ENCODE peak calls at places on chromosomes 11 and 22, in ten cellular contexts. One of them, this sample, is unnamed.

GRCh38 chr22:41239443-41240128 is 1.1 kb downstream of the CHADL start:
- DNase-seq in heart left ventricle: no peak
- DNase-seq in nephron progenitor cell: no peak
- DNase-seq in transverse colon: no peak
- DNase-seq in right atrium auricular region: no peak
- DNase-seq in activated CD8-positive, alpha-beta T cell treated with anti-CD3 and anti-CD28 coated beads for 36 hours: no peak
- DNase-seq in IMR-90: no peak
- DNase-seq in A549: no peak
- DNase-seq in kidney: no peak
- DNase-seq in neural progenitor cell: no peak
- DNase-seq in this sample: no peak

GRCh38 chr11:16081756-16082531 is 274.4 kb downstream of the SOX6 start:
- DNase-seq in heart left ventricle: peak; percentile 9
- DNase-seq in nephron progenitor cell: no peak
- DNase-seq in transverse colon: no peak
- DNase-seq in right atrium auricular region: no peak
- DNase-seq in activated CD8-positive, alpha-beta T cell treated with anti-CD3 and anti-CD28 coated beads for 36 hours: no peak
- DNase-seq in IMR-90: no peak
- DNase-seq in A549: no peak
- DNase-seq in kidney: no peak
- DNase-seq in neural progenitor cell: peak; percentile 55
- DNase-seq in this sample: no peak

GRCh38 chr11:29159552-29160465 is 857.0 kb downstream of the KCNA4 start:
- DNase-seq in heart left ventricle: no peak
- DNase-seq in nephron progenitor cell: peak; percentile 50
- DNase-seq in transverse colon: peak; percentile 31
- DNase-seq in right atrium auricular region: no peak
- DNase-seq in activated CD8-positive, alpha-beta T cell treated with anti-CD3 and anti-CD28 coated beads for 36 hours: peak; percentile 2
- DNase-seq in IMR-90: peak; percentile 90
- DNase-seq in A549: peak; percentile 28
- DNase-seq in kidney: no peak
- DNase-seq in neural progenitor cell: peak; percentile 82
- DNase-seq in this sample: no peak

GRCh38 chr11:32395127-32395526 is 40.2 kb downstream of the WT1 start:
- DNase-seq in heart left ventricle: no peak
- DNase-seq in nephron progenitor cell: no peak
- DNase-seq in transverse colon: no peak
- DNase-seq in right atrium auricular region: no peak
- DNase-seq in activated CD8-positive, alpha-beta T cell treated with anti-CD3 and anti-CD28 coated beads for 36 hours: no peak
- DNase-seq in IMR-90: no peak
- DNase-seq in A549: no peak
- DNase-seq in kidney: no peak
- DNase-seq in neural progenitor cell: no peak
- DNase-seq in this sample: no peak

GRCh38 chr22:16824718-16825687 is at the start of gene XKR3:
- DNase-seq in heart left ventricle: no peak
- DNase-seq in nephron progenitor cell: no peak
- DNase-seq in transverse colon: no peak
- DNase-seq in right atrium auricular region: no peak
- DNase-seq in activated CD8-positive, alpha-beta T cell treated with anti-CD3 and anti-CD28 coated beads for 36 hours: peak; percentile 29
- DNase-seq in IMR-90: no peak
- DNase-seq in A549: no peak
- DNase-seq in kidney: no peak
- DNase-seq in neural progenitor cell: no peak
- DNase-seq in this sample: no peak

GRCh38 chr22:46688949-46689348 is 49.1 kb downstream of the CERK start:
- DNase-seq in heart left ventricle: peak; percentile 79
- DNase-seq in nephron progenitor cell: no peak
- DNase-seq in transverse colon: peak; percentile 77
- DNase-seq in right atrium auricular region: no peak
- DNase-seq in activated CD8-positive, alpha-beta T cell treated with anti-CD3 and anti-CD28 coated beads for 36 hours: no peak
- DNase-seq in IMR-90: no peak
- DNase-seq in A549: no peak
- DNase-seq in kidney: no peak
- DNase-seq in neural progenitor cell: no peak
- DNase-seq in this sample: no peak

GRCh38 chr11:355581-356458 is 13.5 kb upstream of the B4GALNT4 start:
- DNase-seq in heart left ventricle: peak; percentile 97
- DNase-seq in nephron progenitor cell: peak; percentile 92
- DNase-seq in transverse colon: peak; percentile 95
- DNase-seq in right atrium auricular region: peak; percentile 95
- DNase-seq in activated CD8-positive, alpha-beta T cell treated with anti-CD3 and anti-CD28 coated beads for 36 hours: peak; percentile 91
- DNase-seq in IMR-90: peak; percentile 94
- DNase-seq in A549: peak; percentile 84
- DNase-seq in kidney: peak; percentile 99
- DNase-seq in neural progenitor cell: peak; percentile 93
- DNase-seq in this sample: no peak

GRCh38 chr22:46055176-46055850 is 78.4 kb upstream of the WNT7B start:
- DNase-seq in heart left ventricle: no peak
- DNase-seq in nephron progenitor cell: no peak
- DNase-seq in transverse colon: peak; percentile 79
- DNase-seq in right atrium auricular region: no peak
- DNase-seq in activated CD8-positive, alpha-beta T cell treated with anti-CD3 and anti-CD28 coated beads for 36 hours: peak; percentile 29
- DNase-seq in IMR-90: no peak
- DNase-seq in A549: no peak
- DNase-seq in kidney: peak; percentile 90
- DNase-seq in neural progenitor cell: no peak
- DNase-seq in this sample: no peak

GRCh38 chr11:1559103-1559951 is 12.7 kb downstream of the DUSP8 start:
- DNase-seq in heart left ventricle: peak; percentile 90
- DNase-seq in nephron progenitor cell: no peak
- DNase-seq in transverse colon: peak; percentile 91
- DNase-seq in right atrium auricular region: peak; percentile 93
- DNase-seq in activated CD8-positive, alpha-beta T cell treated with anti-CD3 and anti-CD28 coated beads for 36 hours: no peak
- DNase-seq in IMR-90: peak; percentile 66
- DNase-seq in A549: peak; percentile 74
- DNase-seq in kidney: peak; percentile 97
- DNase-seq in neural progenitor cell: peak; percentile 63
- DNase-seq in this sample: no peak

GRCh38 chr11:69369945-69370344 is 76.0 kb downstream of the MYEOV start:
- DNase-seq in heart left ventricle: no peak
- DNase-seq in nephron progenitor cell: no peak
- DNase-seq in transverse colon: no peak
- DNase-seq in right atrium auricular region: peak; percentile 26
- DNase-seq in activated CD8-positive, alpha-beta T cell treated with anti-CD3 and anti-CD28 coated beads for 36 hours: no peak
- DNase-seq in IMR-90: no peak
- DNase-seq in A549: no peak
- DNase-seq in kidney: no peak
- DNase-seq in neural progenitor cell: no peak
- DNase-seq in this sample: no peak

GRCh38 chr22:37273126-37273845 is 9.0 kb upstream of the CYTH4 start:
- DNase-seq in heart left ventricle: no peak
- DNase-seq in nephron progenitor cell: no peak
- DNase-seq in transverse colon: no peak
- DNase-seq in right atrium auricular region: no peak
- DNase-seq in activated CD8-positive, alpha-beta T cell treated with anti-CD3 and anti-CD28 coated beads for 36 hours: peak; percentile 51
- DNase-seq in IMR-90: peak; percentile 79
- DNase-seq in A549: no peak
- DNase-seq in kidney: no peak
- DNase-seq in neural progenitor cell: no peak
- DNase-seq in this sample: no peak

GRCh38 chr11:28673687-28674431 is 565.7 kb downstream of the METTL15 start:
- DNase-seq in heart left ventricle: no peak
- DNase-seq in nephron progenitor cell: no peak
- DNase-seq in transverse colon: no peak
- DNase-seq in right atrium auricular region: no peak
- DNase-seq in activated CD8-positive, alpha-beta T cell treated with anti-CD3 and anti-CD28 coated beads for 36 hours: no peak
- DNase-seq in IMR-90: peak; percentile 13
- DNase-seq in A549: no peak
- DNase-seq in kidney: no peak
- DNase-seq in neural progenitor cell: no peak
- DNase-seq in this sample: no peak

GRCh38 chr22:20648306-20648903 is 125.5 kb upstream of the SERPIND1 start:
- DNase-seq in heart left ventricle: no peak
- DNase-seq in nephron progenitor cell: no peak
- DNase-seq in transverse colon: no peak
- DNase-seq in right atrium auricular region: peak; percentile 21
- DNase-seq in activated CD8-positive, alpha-beta T cell treated with anti-CD3 and anti-CD28 coated beads for 36 hours: no peak
- DNase-seq in IMR-90: no peak
- DNase-seq in A549: no peak
- DNase-seq in kidney: no peak
- DNase-seq in neural progenitor cell: no peak
- DNase-seq in this sample: no peak

DNA sequence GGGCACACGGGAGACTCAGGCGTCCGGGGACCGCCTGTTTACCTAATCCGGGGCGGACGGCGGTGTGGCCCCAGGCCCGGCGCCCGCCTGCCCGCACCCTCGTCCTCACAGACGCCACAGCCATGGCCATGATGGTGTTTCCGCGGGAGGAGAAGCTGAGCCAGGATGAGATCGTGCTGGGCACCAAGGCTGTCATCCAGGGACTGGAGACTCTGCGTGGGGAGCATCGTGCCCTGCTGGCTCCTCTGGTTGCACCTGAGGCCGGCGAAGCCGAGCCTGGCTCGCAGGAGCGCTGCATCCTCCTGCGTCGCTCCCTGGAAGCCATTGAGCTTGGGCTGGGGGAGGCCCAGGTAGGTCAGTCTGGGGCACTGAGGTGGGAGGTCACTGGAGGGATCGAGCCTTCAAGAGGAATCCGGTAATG is 10.0 kb upstream of the RAB1B start:
- DNase-seq in heart left ventricle: no peak
- DNase-seq in nephron progenitor cell: no peak
- DNase-seq in transverse colon: no peak
- DNase-seq in right atrium auricular region: no peak
- DNase-seq in activated CD8-positive, alpha-beta T cell treated with anti-CD3 and anti-CD28 coated beads for 36 hours: no peak
- DNase-seq in IMR-90: no peak
- DNase-seq in A549: no peak
- DNase-seq in kidney: no peak
- DNase-seq in neural progenitor cell: no peak
- DNase-seq in this sample: no peak
- TF ChIP-seq CTCF in heart left ventricle: no peak
- TF ChIP-seq CTCF in nephron progenitor cell: peak; percentile 13
- TF ChIP-seq CTCF in transverse colon: peak; percentile 18
- TF ChIP-seq CTCF in right atrium auricular region: peak; percentile 16
- TF ChIP-seq CTCF in activated CD8-positive, alpha-beta T cell treated with anti-CD3 and anti-CD28 coated beads for 36 hours: peak; percentile 29
- TF ChIP-seq CTCF in IMR-90: no peak
- TF ChIP-seq CTCF in A549: no peak
- TF ChIP-seq CTCF in kidney: no peak
- TF ChIP-seq CTCF in neural progenitor cell: peak; percentile 10
- TF ChIP-seq CTCF in this sample: no peak

GRCh38 chr11:59221438-59221837 is 8.7 kb upstream of the MPEG1 start:
- DNase-seq in heart left ventricle: no peak
- DNase-seq in nephron progenitor cell: no peak
- DNase-seq in transverse colon: no peak
- DNase-seq in right atrium auricular region: no peak
- DNase-seq in activated CD8-positive, alpha-beta T cell treated with anti-CD3 and anti-CD28 coated beads for 36 hours: no peak
- DNase-seq in IMR-90: peak; percentile 95
- DNase-seq in A549: no peak
- DNase-seq in kidney: no peak
- DNase-seq in neural progenitor cell: no peak
- DNase-seq in this sample: no peak
- TF ChIP-seq CTCF in heart left ventricle: no peak
- TF ChIP-seq CTCF in nephron progenitor cell: no peak
- TF ChIP-seq CTCF in transverse colon: no peak
- TF ChIP-seq CTCF in right atrium auricular region: no peak
- TF ChIP-seq CTCF in activated CD8-positive, alpha-beta T cell treated with anti-CD3 and anti-CD28 coated beads for 36 hours: no peak
- TF ChIP-seq CTCF in IMR-90: peak; percentile 53
- TF ChIP-seq CTCF in A549: no peak
- TF ChIP-seq CTCF in kidney: no peak
- TF ChIP-seq CTCF in neural progenitor cell: no peak
- TF ChIP-seq CTCF in this sample: no peak

DNA sequence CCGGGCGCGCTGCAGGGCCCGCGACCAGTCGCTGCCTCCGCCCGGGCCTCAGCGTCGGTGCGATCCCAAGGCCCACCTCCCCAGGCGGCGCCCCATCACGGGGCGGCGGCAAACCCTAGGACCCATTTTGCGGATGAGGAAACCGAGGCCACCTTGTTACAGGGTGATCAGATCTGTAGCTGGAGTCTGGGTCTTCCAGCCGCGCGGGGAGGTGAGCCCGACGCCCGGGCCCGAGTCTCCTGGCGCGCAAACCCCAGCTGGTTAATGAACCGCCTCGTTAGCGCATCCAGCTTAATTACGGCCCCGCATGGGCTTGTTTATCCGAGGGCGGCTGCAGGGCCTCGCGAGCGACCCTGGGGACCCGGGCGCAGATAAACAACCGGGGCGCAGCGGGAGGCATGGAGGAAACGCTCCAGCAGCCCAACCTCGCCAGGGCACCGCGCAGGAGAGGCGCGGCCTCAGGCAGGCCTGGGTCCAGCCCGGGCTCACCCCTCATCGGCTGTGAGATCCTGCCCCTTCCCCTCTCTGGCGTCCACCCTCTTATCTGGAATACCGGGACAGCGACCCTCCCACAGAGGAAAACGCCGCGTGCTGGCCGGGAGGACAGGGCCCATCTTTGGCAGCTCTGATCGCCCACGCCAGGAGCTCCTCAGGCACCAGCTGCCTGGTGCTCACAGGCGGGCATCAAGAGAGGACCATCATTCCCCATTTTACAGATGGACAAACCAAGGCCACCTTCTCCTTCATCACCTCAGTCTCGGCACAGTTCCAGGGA is 14.7 kb downstream of the OTUB1 start:
- DNase-seq in heart left ventricle: no peak
- DNase-seq in nephron progenitor cell: no peak
- DNase-seq in transverse colon: no peak
- DNase-seq in right atrium auricular region: no peak
- DNase-seq in activated CD8-positive, alpha-beta T cell treated with anti-CD3 and anti-CD28 coated beads for 36 hours: no peak
- DNase-seq in IMR-90: no peak
- DNase-seq in A549: no peak
- DNase-seq in kidney: peak; percentile 77
- DNase-seq in neural progenitor cell: peak; percentile 38
- DNase-seq in this sample: no peak
- TF ChIP-seq CTCF in heart left ventricle: no peak
- TF ChIP-seq CTCF in nephron progenitor cell: no peak
- TF ChIP-seq CTCF in transverse colon: peak; percentile 11
- TF ChIP-seq CTCF in right atrium auricular region: peak; percentile 57
- TF ChIP-seq CTCF in activated CD8-positive, alpha-beta T cell treated with anti-CD3 and anti-CD28 coated beads for 36 hours: no peak
- TF ChIP-seq CTCF in IMR-90: no peak
- TF ChIP-seq CTCF in A549: no peak
- TF ChIP-seq CTCF in kidney: no peak
- TF ChIP-seq CTCF in neural progenitor cell: peak; percentile 2
- TF ChIP-seq CTCF in this sample: no peak

GRCh38 chr11:12761029-12761428 is 86.8 kb downstream of the TEAD1 start:
- DNase-seq in heart left ventricle: no peak
- DNase-seq in nephron progenitor cell: no peak
- DNase-seq in transverse colon: no peak
- DNase-seq in right atrium auricular region: no peak
- DNase-seq in activated CD8-positive, alpha-beta T cell treated with anti-CD3 and anti-CD28 coated beads for 36 hours: no peak
- DNase-seq in IMR-90: peak; percentile 58
- DNase-seq in A549: no peak
- DNase-seq in kidney: no peak
- DNase-seq in neural progenitor cell: no peak
- DNase-seq in this sample: no peak
- TF ChIP-seq CTCF in heart left ventricle: no peak
- TF ChIP-seq CTCF in nephron progenitor cell: no peak
- TF ChIP-seq CTCF in transverse colon: no peak
- TF ChIP-seq CTCF in right atrium auricular region: peak; percentile 20
- TF ChIP-seq CTCF in activated CD8-positive, alpha-beta T cell treated with anti-CD3 and anti-CD28 coated beads for 36 hours: no peak
- TF ChIP-seq CTCF in IMR-90: peak; percentile 50
- TF ChIP-seq CTCF in A549: peak; percentile 36
- TF ChIP-seq CTCF in kidney: no peak
- TF ChIP-seq CTCF in neural progenitor cell: no peak
- TF ChIP-seq CTCF in this sample: no peak

GRCh38 chr11:64090811-64091516 is 55.2 kb downstream of the FLRT1 start:
- DNase-seq in heart left ventricle: no peak
- DNase-seq in nephron progenitor cell: no peak
- DNase-seq in transverse colon: no peak
- DNase-seq in right atrium auricular region: no peak
- DNase-seq in activated CD8-positive, alpha-beta T cell treated with anti-CD3 and anti-CD28 coated beads for 36 hours: no peak
- DNase-seq in IMR-90: peak; percentile 43
- DNase-seq in A549: peak; percentile 31
- DNase-seq in kidney: no peak
- DNase-seq in neural progenitor cell: peak; percentile 64
- DNase-seq in this sample: no peak
- TF ChIP-seq CTCF in heart left ventricle: no peak
- TF ChIP-seq CTCF in nephron progenitor cell: no peak
- TF ChIP-seq CTCF in transverse colon: no peak
- TF ChIP-seq CTCF in right atrium auricular region: no peak
- TF ChIP-seq CTCF in activated CD8-positive, alpha-beta T cell treated with anti-CD3 and anti-CD28 coated beads for 36 hours: no peak
- TF ChIP-seq CTCF in IMR-90: no peak
- TF ChIP-seq CTCF in A549: peak; percentile 7
- TF ChIP-seq CTCF in kidney: no peak
- TF ChIP-seq CTCF in neural progenitor cell: peak; percentile 51
- TF ChIP-seq CTCF in this sample: no peak

This sample was measured in D721Med.